ENCODE peak calls at places on chromosomes 12 and 14, in seven cellular contexts. Y, M, L, J, G, K and B are unnamed samples.

GRCh38 chr12:66118240-66118891 is 12.2 kb downstream of the LLPH start:
- DNase-seq in Y (no peak), M (no peak), L (no peak), J (no peak), G (no peak), K (no peak), B (no peak)

GRCh38 chr14:69637503-69638030 is 26.2 kb downstream of the SUSD6 start:
- DNase-seq in Y (no peak), M (peak), L (no peak), J (no peak), G (no peak), K (peak), B (no peak)

GRCh38 chr14:100664841-100665425 is 61.8 kb upstream of the DLK1 start:
- DNase-seq in Y (peak), M (no peak), L (no peak), J (no peak), G (no peak), K (no peak), B (no peak)

GRCh38 chr14:22822619-22823551 is 6.8 kb upstream of the MRPL52 start:
- DNase-seq in Y (peak), M (peak), L (peak), J (no peak), G (peak), K (peak), B (peak)

GRCh38 chr14:24013654-24014514 is 25.2 kb downstream of the DHRS4L2 start:
- DNase-seq in Y (peak), M (peak), L (peak), J (peak), G (no peak), K (peak), B (peak)

GRCh38 chr12:103773109-103773905 is 67.7 kb downstream of the NT5DC3 start:
- DNase-seq in Y (no peak), M (no peak), L (no peak), J (no peak), G (no peak), K (no peak), B (no peak)

GRCh38 chr14:69693823-69694729 is 72.9 kb upstream of the SRSF5 start:
- DNase-seq in Y (no peak), M (peak), L (no peak), J (no peak), G (no peak), K (peak), B (no peak)

GRCh38 chr12:14840616-14841015 is 2.7 kb downstream of the ART4 start:
- DNase-seq in Y (no peak), M (no peak), L (no peak), J (no peak), G (no peak), K (no peak), B (no peak)

GRCh38 chr12:44774815-44775411 is 101.2 kb downstream of the NELL2 start:
- DNase-seq in Y (no peak), M (peak), L (peak), J (peak), G (no peak), K (peak), B (peak)

GRCh38 chr14:87430810-87431209 is 562.2 kb downstream of the GALC start:
- DNase-seq in Y (no peak), M (no peak), L (no peak), J (peak), G (no peak), K (no peak), B (no peak)

GRCh38 chr12:127238061-127238460 is 1028.9 kb upstream of the TMEM132C start:
- DNase-seq in Y (no peak), M (no peak), L (no peak), J (no peak), G (no peak), K (no peak), B (no peak)

GRCh38 chr14:96579855-96580254 is 77.7 kb downstream of the PAPOLA start:
- DNase-seq in Y (no peak), M (no peak), L (no peak), J (no peak), G (no peak), K (no peak), B (no peak)
- TF ChIP-seq CTCF in Y (no peak), M (no peak), L (no peak), J (no peak), G (no peak), K (no peak), B (no peak)

GRCh38 chr14:21475767-21476525 is 813 bp downstream of the RAB2B start:
- DNase-seq in Y (no peak), M (peak), L (no peak), J (peak), G (no peak), K (no peak), B (no peak)
- TF ChIP-seq CTCF in Y (no peak), M (no peak), L (no peak), J (no peak), G (no peak), K (no peak), B (no peak)

DNA sequence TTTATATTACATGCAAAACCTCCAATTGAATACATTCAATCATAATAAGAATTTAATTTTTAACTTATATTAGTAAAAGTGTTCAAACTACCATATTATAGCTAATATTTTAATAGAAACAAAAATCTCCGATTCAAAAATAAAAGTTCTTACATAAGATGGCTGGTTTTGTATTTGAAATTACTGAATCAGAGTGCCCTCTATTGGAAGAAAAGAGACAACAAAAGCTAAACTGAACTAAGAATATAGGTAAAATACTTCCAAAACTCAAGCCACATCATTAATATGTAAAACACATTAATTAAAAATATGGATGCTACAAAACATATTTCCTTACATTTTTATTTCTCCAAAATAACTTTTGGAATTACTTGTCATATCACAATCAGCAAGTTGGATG is 120.3 kb downstream of the GARIN6 start:
- DNase-seq in Y (no peak), M (no peak), L (no peak), J (peak), G (no peak), K (no peak), B (peak)
- TF ChIP-seq CTCF in Y (peak), M (peak), L (no peak), J (peak), G (no peak), K (no peak), B (peak)

GRCh38 chr14:101961011-101961721 is 3.2 kb upstream of the DYNC1H1 start:
- DNase-seq in Y (peak), M (peak), L (peak), J (peak), G (peak), K (peak), B (peak)
- TF ChIP-seq CTCF in Y (peak), M (peak), L (peak), J (peak), G (no peak), K (peak), B (peak)